ENCODE peak calls at places on chromosomes 3 and 15, in ten cellular contexts. Q is progenitor cell of endocrine pancreas; T is CD4-positive, alpha-beta T cell; Y is AG04450; C is WTC11; L is transverse colon; Z is heart right ventricle; D is ovary; B is MCF 10A; G is neural crest cell. H is an unnamed sample.
A peak's percentile ranks its signal among the peaks of the same experiment; 100 is the strongest.

GRCh38 chr3:188929138-188929537 is 242.6 kb upstream of the TPRG1 start:
- DNase-seq in Q (no peak), T (no peak), Y (no peak), C (no peak), L (no peak), Z (no peak), D (no peak), B (peak; percentile 58), G (no peak), H (no peak)

GRCh38 chr3:105862217-105862616 is 6.6 kb downstream of the CBLB start:
- DNase-seq in Q (no peak), T (no peak), Y (no peak), C (no peak), L (no peak), Z (no peak), D (no peak), B (no peak), G (no peak), H (no peak)

GRCh38 chr3:155418426-155418825 is 124.9 kb upstream of the STRIT1 start:
- DNase-seq in Q (no peak), T (no peak), Y (no peak), C (no peak), L (no peak), Z (no peak), D (no peak), B (no peak), G (peak; percentile 24), H (no peak)

GRCh38 chr3:127547761-127548605 is 42.5 kb downstream of the TPRA1 start:
- DNase-seq in Q (peak; percentile 87), T (peak; percentile 64), Y (no peak), C (peak; percentile 89), L (peak; percentile 82), Z (peak; percentile 85), D (peak; percentile 84), B (peak; percentile 47), G (peak; percentile 90), H (peak; percentile 77)

GRCh38 chr3:123406598-123406997 is 42.3 kb downstream of the ADCY5 start:
- DNase-seq in Q (no peak), T (no peak), Y (no peak), C (no peak), L (peak; percentile 72), Z (peak; percentile 82), D (no peak), B (no peak), G (no peak), H (no peak)

GRCh38 chr3:144429719-144430121 is 458.1 kb downstream of the DIPK2A start:
- DNase-seq in Q (no peak), T (no peak), Y (no peak), C (no peak), L (no peak), Z (no peak), D (no peak), B (no peak), G (no peak), H (no peak)

GRCh38 chr15:84981711-84982300 is at the start of gene PDE8A:
- DNase-seq in Q (peak; percentile 29), T (peak; percentile 38), Y (no peak), C (peak; percentile 46), L (peak; percentile 63), Z (peak; percentile 68), D (no peak), B (peak; percentile 9), G (peak; percentile 23), H (no peak)

GRCh38 chr3:190883973-190884832 is 21.7 kb upstream of the GMNC start:
- DNase-seq in Q (no peak), T (no peak), Y (peak; percentile 38), C (peak; percentile 53), L (peak; percentile 21), Z (no peak), D (peak; percentile 26), B (peak; percentile 80), G (peak; percentile 43), H (no peak)

GRCh38 chr15:82058026-82058425 is 12.2 kb upstream of the MEX3B start:
- DNase-seq in Q (no peak), T (no peak), Y (no peak), C (no peak), L (no peak), Z (no peak), D (no peak), B (no peak), G (no peak), H (no peak)

GRCh38 chr15:38440353-38441129 is 13.4 kb upstream of the FAM98B start:
- DNase-seq in Q (peak; percentile 32), T (peak; percentile 37), Y (peak; percentile 41), C (peak; percentile 27), L (peak; percentile 33), Z (no peak), D (peak; percentile 24), B (peak; percentile 71), G (peak; percentile 51), H (no peak)

GRCh38 chr15:25501828-25502446 is 63.1 kb upstream of the UBE3A start:
- DNase-seq in Q (no peak), T (no peak), Y (no peak), C (no peak), L (no peak), Z (no peak), D (no peak), B (no peak), G (no peak), H (no peak)

GRCh38 chr15:96460106-96460505 is 129.6 kb downstream of the NR2F2 start:
- DNase-seq in Q (no peak), T (no peak), Y (no peak), C (no peak), L (no peak), Z (no peak), D (no peak), B (no peak), G (no peak), H (no peak)

GRCh38 chr3:174675426-174675825 is 183.7 kb upstream of the NAALADL2 start:
- DNase-seq in Q (no peak), T (no peak), Y (no peak), C (no peak), L (no peak), Z (no peak), D (no peak), B (no peak), G (no peak), H (no peak)

GRCh38 chr3:97940034-97940433 is 32.2 kb downstream of the RIOX2 start:
- DNase-seq in Q (no peak), T (no peak), Y (no peak), C (no peak), L (no peak), Z (no peak), D (no peak), B (peak; percentile 23), G (no peak), H (no peak)

GRCh38 chr3:149625795-149626194 is 32.0 kb downstream of the WWTR1 start:
- DNase-seq in Q (no peak), T (no peak), Y (no peak), C (no peak), L (no peak), Z (no peak), D (no peak), B (no peak), G (no peak), H (no peak)

GRCh38 chr3:79018671-79019136 is 749.1 kb downstream of the ROBO1 start:
- DNase-seq in Q (peak; percentile 39), T (no peak), Y (no peak), C (peak; percentile 65), L (peak; percentile 31), Z (peak; percentile 60), D (peak; percentile 71), B (peak; percentile 68), G (peak; percentile 48), H (no peak)
- TF ChIP-seq CTCF in Q (peak; percentile 24), T (no peak), Y (peak; percentile 10), C (no peak), L (no peak), Z (no peak), D (no peak), B (no peak), G (no peak), H (no peak)

GRCh38 chr3:21487520-21487919 is 263.5 kb downstream of the ZNF385D start:
- DNase-seq in Q (no peak), T (no peak), Y (no peak), C (no peak), L (no peak), Z (no peak), D (no peak), B (no peak), G (no peak), H (no peak)

GRCh38 chr3:21486381-21486935 is 264.6 kb downstream of the ZNF385D start:
- DNase-seq in Q (no peak), T (no peak), Y (no peak), C (no peak), L (no peak), Z (no peak), D (no peak), B (no peak), G (no peak), H (no peak)

GRCh38 chr3:21484323-21485154 is 266.5 kb downstream of the ZNF385D start:
- DNase-seq in Q (peak; percentile 41), T (no peak), Y (peak; percentile 34), C (peak; percentile 68), L (peak; percentile 8), Z (peak; percentile 11), D (peak; percentile 57), B (peak; percentile 85), G (peak; percentile 53), H (no peak)
- TF ChIP-seq CTCF in Q (peak; percentile 78), T (no peak), Y (peak; percentile 77), C (peak; percentile 44), L (peak; percentile 32), Z (peak; percentile 71), D (no peak), B (peak; percentile 68), G (peak; percentile 65), H (no peak)

GRCh38 chr3:135905058-135905724 is 60.3 kb upstream of the PPP2R3A start:
- DNase-seq in Q (no peak), T (no peak), Y (no peak), C (no peak), L (no peak), Z (no peak), D (no peak), B (peak; percentile 30), G (no peak), H (no peak)
- TF ChIP-seq CTCF in Q (no peak), T (no peak), Y (peak; percentile 47), C (no peak), L (no peak), Z (peak; percentile 27), D (no peak), B (no peak), G (peak; percentile 36), H (no peak)

GRCh38 chr15:70125605-70126004 is 27.9 kb upstream of the TLE3 start:
- DNase-seq in Q (no peak), T (no peak), Y (no peak), C (no peak), L (no peak), Z (no peak), D (no peak), B (no peak), G (no peak), H (peak; percentile 8)

GRCh38 chr15:70120109-70120508 is 22.4 kb upstream of the TLE3 start:
- DNase-seq in Q (no peak), T (no peak), Y (no peak), C (no peak), L (no peak), Z (no peak), D (no peak), B (no peak), G (no peak), H (peak; percentile 18)

GRCh38 chr15:70118599-70118998 is 20.9 kb upstream of the TLE3 start:
- DNase-seq in Q (no peak), T (no peak), Y (no peak), C (no peak), L (no peak), Z (no peak), D (no peak), B (no peak), G (no peak), H (no peak)

GRCh38 chr15:70120954-70121655 is 23.4 kb upstream of the TLE3 start:
- DNase-seq in Q (no peak), T (no peak), Y (no peak), C (no peak), L (no peak), Z (no peak), D (no peak), B (no peak), G (no peak), H (peak; percentile 9)

GRCh38 chr15:70121656-70122297 is 24.1 kb upstream of the TLE3 start:
- DNase-seq in Q (no peak), T (no peak), Y (peak; percentile 45), C (no peak), L (peak; percentile 51), Z (peak; percentile 48), D (peak; percentile 74), B (peak; percentile 89), G (no peak), H (peak; percentile 25)
- TF ChIP-seq CTCF in Q (no peak), T (no peak), Y (peak; percentile 12), C (no peak), L (no peak), Z (no peak), D (no peak), B (peak; percentile 31), G (no peak), H (no peak)

H was measured in omental fat pad.